ENCODE peak calls at places on chromosomes 7 and 10, in ten cellular contexts. A, H, P, I, M, B, D, O, N and T are unnamed samples.

GRCh38 chr10:2978111-2978510 is 89.2 kb upstream of the PFKP start:
- DNase-seq in A (no peak), H (peak), P (peak), I (peak), M (no peak), B (peak), D (no peak), O (peak), N (peak), T (no peak)

GRCh38 chr10:3853547-3853989 is 68.6 kb upstream of the KLF6 start:
- DNase-seq in A (no peak), H (no peak), P (peak), I (peak), M (no peak), B (peak), D (no peak), O (no peak), N (no peak), T (peak)

GRCh38 chr7:106345421-106346166 is 60.8 kb upstream of the NAMPT start:
- DNase-seq in A (no peak), H (peak), P (peak), I (peak), M (no peak), B (peak), D (no peak), O (no peak), N (no peak), T (no peak)

GRCh38 chr7:100679927-100680588 is 6.5 kb downstream of the GNB2 start:
- DNase-seq in A (no peak), H (peak), P (no peak), I (no peak), M (no peak), B (no peak), D (no peak), O (no peak), N (no peak), T (no peak)

GRCh38 chr10:79179404-79180309 is 110.9 kb downstream of the ZMIZ1 start:
- DNase-seq in A (peak), H (peak), P (peak), I (no peak), M (peak), B (peak), D (no peak), O (no peak), N (peak), T (no peak)

GRCh38 chr10:50322075-50322474 is 70.8 kb upstream of the ASAH2 start:
- DNase-seq in A (no peak), H (peak), P (peak), I (peak), M (no peak), B (peak), D (no peak), O (no peak), N (no peak), T (no peak)

GRCh38 chr10:97683556-97684357 is 3.3 kb downstream of the AVPI1 start:
- DNase-seq in A (peak), H (peak), P (peak), I (peak), M (peak), B (peak), D (no peak), O (no peak), N (no peak), T (peak)

GRCh38 chr7:35356495-35356894 is 102.6 kb upstream of the TBX20 start:
- DNase-seq in A (no peak), H (no peak), P (no peak), I (no peak), M (no peak), B (no peak), D (no peak), O (no peak), N (no peak), T (no peak)

GRCh38 chr7:9557853-9558252 is 1124.4 kb downstream of the NXPH1 start:
- DNase-seq in A (no peak), H (no peak), P (no peak), I (no peak), M (no peak), B (no peak), D (no peak), O (no peak), N (no peak), T (no peak)
- H3K9ac ChIP-seq in A (no peak), H (no peak), P (no peak), I (no peak), M (no peak), B (no peak), D (no peak), O (no peak), N (no peak), T (no peak)

GRCh38 chr10:76514891-76515290 is 1083.5 kb downstream of the LRMDA start:
- DNase-seq in A (no peak), H (no peak), P (no peak), I (no peak), M (no peak), B (no peak), D (no peak), O (no peak), N (no peak), T (no peak)

GRCh38 chr10:76504823-76505222 is 1073.4 kb downstream of the LRMDA start:
- DNase-seq in A (no peak), H (no peak), P (no peak), I (no peak), M (no peak), B (no peak), D (no peak), O (no peak), N (no peak), T (no peak)

DNA sequence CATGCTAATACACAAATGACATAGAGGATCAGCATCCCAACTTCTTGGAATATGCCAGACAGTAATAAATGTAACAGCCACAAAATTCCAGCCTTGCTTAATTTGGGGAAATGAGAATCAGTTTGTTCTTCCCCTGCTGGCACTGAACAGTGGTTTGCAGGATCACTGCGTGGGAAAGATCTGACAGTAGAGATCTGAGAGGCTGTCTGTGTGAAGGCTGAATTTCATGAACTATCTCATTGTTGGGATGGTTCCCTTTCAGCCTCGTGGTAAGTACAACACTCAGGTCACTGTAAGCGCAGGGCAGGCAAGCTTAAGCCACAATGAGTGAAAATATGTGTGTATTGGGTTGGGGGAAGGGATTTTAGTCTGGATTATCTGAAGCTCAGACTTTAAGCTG is 1078.1 kb downstream of the LRMDA start:
- DNase-seq in A (no peak), H (peak), P (peak), I (no peak), M (no peak), B (peak), D (no peak), O (no peak), N (peak), T (no peak)
- H3K9ac ChIP-seq in A (no peak), H (no peak), P (no peak), I (no peak), M (no peak), B (no peak), D (no peak), O (no peak), N (no peak), T (no peak)

GRCh38 chr10:68332259-68333057 is at the start of gene PBLD:
- DNase-seq in A (peak), H (peak), P (peak), I (peak), M (peak), B (peak), D (peak), O (peak), N (peak), T (peak)

GRCh38 chr10:68333058-68333395 is 299 bp upstream of the PBLD start:
- DNase-seq in A (no peak), H (peak), P (peak), I (no peak), M (no peak), B (peak), D (no peak), O (peak), N (no peak), T (no peak)

GRCh38 chr10:68334672-68335467 is 2.1 kb upstream of the PBLD start:
- DNase-seq in A (no peak), H (peak), P (no peak), I (no peak), M (no peak), B (no peak), D (no peak), O (no peak), N (no peak), T (no peak)

GRCh38 chr10:68333452-68333851 is 724 bp upstream of the PBLD start:
- DNase-seq in A (no peak), H (peak), P (no peak), I (no peak), M (no peak), B (no peak), D (no peak), O (no peak), N (no peak), T (no peak)

GRCh38 chr10:68333905-68334431 is 1.2 kb upstream of the PBLD start:
- DNase-seq in A (no peak), H (peak), P (no peak), I (no peak), M (no peak), B (no peak), D (no peak), O (no peak), N (no peak), T (no peak)
- H3K9ac ChIP-seq in A (peak), H (peak), P (peak), I (peak), M (peak), B (peak), D (peak), O (peak), N (peak), T (no peak)

DNA sequence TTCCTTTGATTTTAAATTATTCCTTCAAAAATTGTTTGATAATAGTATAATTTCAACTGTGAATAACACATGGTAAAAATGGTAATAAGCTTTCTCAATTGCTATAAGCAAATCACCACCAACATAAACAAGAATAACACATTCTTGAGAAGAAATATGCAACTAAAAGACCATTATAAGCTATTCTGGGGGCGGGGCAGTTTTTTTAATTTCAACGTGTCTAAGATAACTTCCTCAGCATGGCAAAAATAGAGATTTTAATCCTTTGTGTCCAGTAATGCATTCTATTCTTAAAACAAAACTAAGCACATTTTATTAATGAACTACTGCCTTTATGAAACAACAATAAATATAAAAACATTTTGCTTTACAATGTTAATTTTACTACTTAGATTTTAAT is 1.5 kb downstream of the DNAJC12 start:
- DNase-seq in A (no peak), H (no peak), P (no peak), I (no peak), M (no peak), B (no peak), D (no peak), O (no peak), N (no peak), T (no peak)
- H3K9ac ChIP-seq in A (no peak), H (no peak), P (no peak), I (peak), M (no peak), B (no peak), D (no peak), O (peak), N (no peak), T (no peak)

GRCh38 chr7:131015131-131015954 is 281.3 kb upstream of the KLF14 start:
- DNase-seq in A (peak), H (peak), P (peak), I (peak), M (no peak), B (peak), D (no peak), O (peak), N (no peak), T (no peak)
- H3K9ac ChIP-seq in A (no peak), H (no peak), P (no peak), I (no peak), M (no peak), B (no peak), D (no peak), O (no peak), N (no peak), T (no peak)

GRCh38 chr7:46576950-46577349 is 655.9 kb upstream of the IGFBP3 start:
- DNase-seq in A (no peak), H (peak), P (peak), I (no peak), M (no peak), B (peak), D (no peak), O (no peak), N (no peak), T (no peak)
- H3K9ac ChIP-seq in A (no peak), H (peak), P (no peak), I (no peak), M (no peak), B (no peak), D (no peak), O (no peak), N (no peak), T (no peak)

DNA sequence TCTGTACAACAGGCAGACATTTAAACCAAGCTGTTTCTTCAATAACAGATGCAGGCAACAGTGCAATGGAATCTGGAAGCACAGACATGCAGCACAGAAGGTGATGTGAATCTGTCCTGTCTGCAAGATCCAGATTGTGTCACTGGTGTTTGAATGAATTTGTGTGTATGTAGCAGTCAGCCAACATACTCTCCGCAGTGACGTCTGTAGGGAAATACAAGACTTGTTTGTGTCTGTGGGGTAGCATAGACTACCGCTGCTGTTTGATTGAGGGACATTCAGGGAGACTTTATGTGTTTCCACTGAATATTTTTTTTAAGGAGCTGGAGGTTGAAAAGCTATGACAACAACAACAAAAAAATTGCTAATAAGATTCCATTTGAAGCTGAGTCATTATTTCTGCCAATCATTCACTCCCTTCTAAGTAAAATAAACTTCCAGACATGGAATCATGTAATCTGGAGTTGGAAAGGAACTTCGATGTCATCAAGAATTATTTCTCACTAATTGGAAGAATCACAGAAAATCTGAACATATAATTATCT is 122.8 kb upstream of the MYO3A start:
- DNase-seq in A (no peak), H (no peak), P (peak), I (no peak), M (no peak), B (peak), D (no peak), O (no peak), N (no peak), T (no peak)
- H3K9ac ChIP-seq in A (no peak), H (no peak), P (no peak), I (no peak), M (no peak), B (no peak), D (no peak), O (no peak), N (no peak), T (no peak)

DNA sequence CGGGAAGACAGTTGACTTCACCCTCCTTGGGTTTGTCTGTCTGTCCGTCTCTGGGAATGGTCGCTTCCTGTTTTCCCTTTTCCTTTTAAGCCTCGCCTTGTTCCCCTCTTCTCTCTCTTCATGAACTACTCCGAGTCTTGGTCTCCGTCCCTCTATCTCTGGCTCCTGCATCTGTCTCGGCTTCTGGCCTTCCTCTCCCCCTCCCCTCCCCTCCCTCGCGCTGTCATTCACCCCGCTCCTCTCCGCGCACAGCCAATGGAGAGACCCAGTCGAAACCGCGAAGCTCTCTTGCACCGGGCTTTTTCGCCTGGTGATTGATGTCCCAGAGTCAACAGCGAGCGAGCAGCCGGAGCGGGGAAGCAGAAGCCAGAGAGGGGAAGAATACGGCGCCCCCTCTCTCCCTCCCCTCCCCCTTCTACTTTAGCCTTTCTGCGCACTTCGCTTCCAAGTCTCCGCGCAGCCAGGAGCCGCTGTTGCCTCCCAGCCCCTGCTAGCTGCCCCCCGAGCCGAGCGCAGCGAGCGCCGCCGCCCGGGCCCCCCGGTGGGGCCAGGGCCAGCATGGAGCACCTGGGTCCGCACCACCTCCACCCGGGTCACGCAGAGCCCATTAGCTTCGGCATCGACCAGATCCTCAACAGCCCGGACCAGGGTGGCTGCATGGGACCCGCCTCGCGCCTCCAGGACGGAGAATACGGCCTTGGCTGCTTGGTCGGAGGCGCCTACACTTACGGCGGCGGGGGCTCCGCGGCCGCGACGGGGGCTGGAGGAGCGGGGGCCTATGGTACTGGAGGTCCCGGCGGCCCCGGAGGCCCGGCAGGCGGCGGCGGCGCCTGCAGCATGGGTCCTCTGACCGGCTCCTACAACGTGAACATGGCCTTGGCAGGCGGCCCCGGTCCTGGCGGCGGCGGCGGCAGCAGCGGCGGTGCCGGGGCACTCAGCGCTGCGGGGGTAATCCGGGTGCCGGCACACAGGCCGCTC is at the start of gene TLX1:
- DNase-seq in A (peak), H (peak), P (no peak), I (no peak), M (peak), B (no peak), D (no peak), O (no peak), N (peak), T (no peak)
- H3K9ac ChIP-seq in A (no peak), H (no peak), P (no peak), I (no peak), M (no peak), B (no peak), D (no peak), O (no peak), N (no peak), T (no peak)

GRCh38 chr7:151009340-151010001 is 14.8 kb downstream of the ATG9B start:
- DNase-seq in A (peak), H (no peak), P (no peak), I (no peak), M (peak), B (no peak), D (no peak), O (peak), N (no peak), T (no peak)

GRCh38 chr7:151007469-151007898 is 16.7 kb downstream of the NOS3 start:
- DNase-seq in A (peak), H (no peak), P (no peak), I (no peak), M (peak), B (no peak), D (no peak), O (no peak), N (no peak), T (no peak)

GRCh38 chr7:151008511-151009323 is 15.6 kb downstream of the ATG9B start:
- DNase-seq in A (peak), H (peak), P (no peak), I (no peak), M (peak), B (peak), D (peak), O (peak), N (peak), T (peak)

GRCh38 chr7:151006590-151007300 is 15.9 kb downstream of the NOS3 start:
- DNase-seq in A (peak), H (no peak), P (no peak), I (no peak), M (peak), B (no peak), D (no peak), O (no peak), N (no peak), T (no peak)

DNA sequence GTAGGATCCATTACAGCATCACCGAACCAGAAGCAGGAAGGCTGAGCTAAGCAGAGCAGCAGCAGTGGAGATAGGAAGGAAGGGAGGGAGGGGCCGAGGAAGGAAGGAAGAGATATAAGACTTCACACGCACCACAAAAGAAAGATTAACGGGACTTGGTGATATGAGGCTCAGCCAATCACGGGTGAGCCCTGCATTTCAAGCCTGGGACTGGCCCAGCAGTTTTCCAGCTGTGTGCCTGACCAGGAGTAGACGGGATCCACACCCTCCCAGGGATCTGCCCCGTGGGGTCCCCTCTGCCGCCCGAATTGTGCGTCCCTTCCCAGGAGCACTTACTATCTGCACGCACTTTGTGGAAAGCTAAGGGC is 16.2 kb downstream of the ATG9B start:
- DNase-seq in A (peak), H (no peak), P (no peak), I (no peak), M (peak), B (no peak), D (peak), O (no peak), N (no peak), T (no peak)
- H3K9ac ChIP-seq in A (no peak), H (no peak), P (no peak), I (no peak), M (no peak), B (no peak), D (peak), O (peak), N (no peak), T (peak)

DNA sequence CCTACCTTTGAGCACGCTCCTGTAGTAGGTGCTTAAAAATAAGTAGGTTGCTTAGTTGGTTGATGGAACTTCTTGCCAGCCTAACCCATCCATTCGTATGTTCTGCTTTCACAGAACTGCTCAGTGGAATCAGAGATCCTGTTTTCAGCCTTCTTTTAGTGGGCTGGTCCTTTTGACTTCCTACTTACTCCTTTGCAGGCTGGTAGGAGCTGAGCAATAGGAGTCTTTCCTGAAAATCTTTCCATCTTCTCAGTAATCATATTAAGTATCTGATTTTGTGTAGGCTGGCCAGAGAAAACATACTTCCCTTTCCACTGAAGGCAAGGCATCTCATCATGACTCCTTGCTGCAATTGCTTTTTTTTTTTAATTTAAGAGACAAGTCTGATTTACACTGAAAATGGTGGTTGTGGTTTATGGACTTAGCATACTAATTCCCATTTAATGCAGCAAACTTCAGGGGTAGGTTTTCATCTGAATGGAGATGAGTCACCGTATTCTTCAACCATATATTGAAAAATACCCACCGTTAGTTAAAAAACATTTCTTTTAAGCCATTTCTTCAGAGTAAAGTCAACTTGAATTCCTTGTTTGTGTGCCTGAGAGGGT is 208.0 kb downstream of the ZNF365 start:
- DNase-seq in A (no peak), H (peak), P (peak), I (no peak), M (no peak), B (peak), D (no peak), O (no peak), N (no peak), T (no peak)
- H3K9ac ChIP-seq in A (no peak), H (peak), P (peak), I (no peak), M (no peak), B (no peak), D (no peak), O (no peak), N (no peak), T (no peak)